ENCODE peak calls at places on chromosomes 7 and 10, in four cellular contexts. G is GM12878, R is K562, W is HCT116. M is an unnamed sample. For H3K4me1 and H3K36me3, the result is how much of the 10 kb centered on the place peaks cover.

GRCh38 chr10:525565-526315 is 163.7 kb downstream of the DIP2C start:
- DNase-seq in W (no peak), R (no peak), G (no peak), M (no peak)

GRCh38 chr7:151452141-151452571 is 12.2 kb upstream of the CRYGN start:
- DNase-seq in R (no peak), G (no peak), W (no peak), M (no peak)

GRCh38 chr7:28768577-28769147 is 189.5 kb downstream of the TRIL start:
- DNase-seq in G (no peak), W (no peak), R (no peak), M (no peak)

GRCh38 chr10:17872191-17873091 is 63.3 kb downstream of the MRC1 start:
- DNase-seq in R (no peak), G (no peak), W (peak), M (no peak)

GRCh38 chr10:24848169-24848688 is 104.2 kb downstream of the PRTFDC1 start:
- DNase-seq in R (no peak), G (no peak), W (no peak), M (no peak)

GRCh38 chr7:69256634-69257081 is 341.6 kb upstream of the AUTS2 start:
- DNase-seq in W (no peak), G (no peak), R (no peak), M (no peak)

GRCh38 chr10:64376169-64376568 is 855.0 kb downstream of the REEP3 start:
- DNase-seq in G (no peak), R (no peak), W (no peak), M (no peak)

GRCh38 chr10:94268652-94269051 is 94.1 kb downstream of the NOC3L start:
- DNase-seq in W (no peak), G (no peak), R (no peak), M (no peak)

GRCh38 chr7:123979876-123980275 is 53.0 kb downstream of the TMEM229A start:
- DNase-seq in R (no peak), G (no peak), W (no peak), M (no peak)

GRCh38 chr10:133358162-133358919 is 522 bp upstream of the FUOM start:
- DNase-seq in W (no peak), R (no peak), G (no peak), M (no peak)

GRCh38 chr10:59536151-59536550 is 173.5 kb downstream of the SLC16A9 start:
- DNase-seq in R (no peak), G (no peak), W (no peak), M (no peak)

GRCh38 chr7:69739906-69740545 is 141.8 kb downstream of the AUTS2 start:
- DNase-seq in W (no peak), G (peak), R (no peak), M (no peak)

GRCh38 chr7:136914016-136914415 is 45.6 kb downstream of the CHRM2 start:
- DNase-seq in R (no peak), W (no peak), G (no peak), M (no peak)

GRCh38 chr7:151700621-151701185 is 176.2 kb downstream of the PRKAG2 start:
- DNase-seq in G (no peak), R (no peak), W (no peak), M (no peak)

GRCh38 chr7:99489235-99489634 is 10.8 kb downstream of the ZNF394 start:
- DNase-seq in R (peak), G (no peak), W (no peak), M (no peak)

GRCh38 chr7:64863021-64863420 is 40.1 kb upstream of the ZNF273 start:
- DNase-seq in R (no peak), G (no peak), W (no peak), M (no peak)

GRCh38 chr10:49090696-49091338 is 24.5 kb downstream of the VSTM4 start:
- DNase-seq in W (no peak), G (no peak), R (no peak), M (no peak)

GRCh38 chr7:40697653-40698052 is 562.8 kb downstream of the SUGCT start:
- DNase-seq in R (no peak), G (no peak), W (no peak), M (no peak)

GRCh38 chr10:78650122-78650521 is 418.6 kb upstream of the ZMIZ1 start:
- DNase-seq in G (no peak), R (no peak), W (no peak), M (no peak)

GRCh38 chr7:131008840-131009651 is 275.0 kb upstream of the KLF14 start:
- DNase-seq in R (no peak), G (no peak), W (no peak), M (no peak)

GRCh38 chr10:57864789-57865676 is 402.7 kb downstream of the IPMK start:
- DNase-seq in R (no peak), W (no peak), G (no peak), M (no peak)

GRCh38 chr10:114726820-114727271 is 68.8 kb upstream of the ABLIM1 start:
- DNase-seq in W (no peak), R (no peak), G (no peak), M (no peak)

GRCh38 chr7:23261843-23262452 is 15.4 kb downstream of the GPNMB start:
- DNase-seq in W (peak), R (peak), G (no peak), M (peak)

GRCh38 chr10:47412869-47413268 is 28.8 kb upstream of the ZNF488 start:
- DNase-seq in R (no peak), G (no peak), W (no peak), M (no peak)

GRCh38 chr7:75992083-75992755 is 2.2 kb downstream of the TMEM120A start:
- DNase-seq in G (no peak), R (no peak), W (no peak), M (no peak)

GRCh38 chr7:1561036-1561940 is 5.3 kb upstream of the TMEM184A start:
- DNase-seq in R (no peak), W (no peak), G (no peak), M (no peak)

GRCh38 chr10:102780246-102780645 is 36.5 kb downstream of the WBP1L start:
- DNase-seq in W (no peak), G (no peak), R (no peak), M (no peak)
- H3K4me1 ChIP-seq in W (under half), G (under half), R (half or more), M (under half)

DNA sequence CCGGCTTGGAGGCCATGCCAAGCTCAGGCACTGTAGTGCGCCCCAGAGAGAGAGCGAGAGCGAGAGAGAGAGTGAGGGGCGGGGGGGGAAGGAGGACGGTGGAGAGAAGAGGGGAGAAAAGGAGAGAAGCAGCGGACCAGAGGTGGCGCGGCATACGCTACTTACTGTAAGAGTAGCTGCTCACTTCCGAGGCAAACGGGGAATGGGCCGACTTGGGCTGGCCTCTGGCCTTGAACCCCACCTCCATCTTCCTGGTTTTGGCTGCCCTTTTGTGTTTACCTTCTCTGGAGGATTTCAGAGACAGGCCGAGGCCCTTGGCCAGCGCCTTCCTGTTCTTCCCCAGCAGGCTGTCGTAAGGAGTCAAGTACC is 66.9 kb downstream of the TNRC18 start:
- DNase-seq in R (no peak), W (no peak), G (no peak), M (no peak)
- H3K36me3 ChIP-seq in R (under half), W (half or more), G (under half), M (under half)

GRCh38 chr10:122258136-122259074 is 12.7 kb upstream of the BTBD16 start:
- DNase-seq in G (no peak), R (no peak), W (no peak), M (no peak)
- TF ChIP-seq YY1 in G (no peak), R (no peak), W (no peak), M (no peak)

GRCh38 chr10:96878071-96878470 is 46.0 kb downstream of the LCOR start:
- DNase-seq in R (no peak), G (no peak), W (no peak), M (no peak)

DNA sequence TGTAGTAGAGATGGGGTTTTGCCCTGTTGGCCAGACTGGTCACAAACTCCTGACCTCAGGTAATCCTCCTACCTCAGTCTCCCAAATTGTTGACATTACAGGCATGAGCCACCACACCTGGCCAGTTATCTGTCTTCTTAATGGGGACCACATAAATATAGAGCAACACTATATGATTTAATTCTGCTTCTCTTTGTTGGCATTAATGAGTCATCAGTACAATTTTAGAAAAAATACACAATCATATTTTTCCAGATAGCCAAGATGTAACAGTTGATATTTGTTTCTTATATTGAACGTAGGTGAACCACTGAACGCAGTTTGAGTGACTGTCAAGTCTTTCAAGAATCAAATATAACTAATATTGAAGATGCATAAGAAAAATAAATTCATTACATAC is 48.5 kb downstream of the LCOR start:
- DNase-seq in R (no peak), W (no peak), G (no peak), M (no peak)
- H3K4me1 ChIP-seq in R (under half), W (under half), G (under half), M (under half)

DNA sequence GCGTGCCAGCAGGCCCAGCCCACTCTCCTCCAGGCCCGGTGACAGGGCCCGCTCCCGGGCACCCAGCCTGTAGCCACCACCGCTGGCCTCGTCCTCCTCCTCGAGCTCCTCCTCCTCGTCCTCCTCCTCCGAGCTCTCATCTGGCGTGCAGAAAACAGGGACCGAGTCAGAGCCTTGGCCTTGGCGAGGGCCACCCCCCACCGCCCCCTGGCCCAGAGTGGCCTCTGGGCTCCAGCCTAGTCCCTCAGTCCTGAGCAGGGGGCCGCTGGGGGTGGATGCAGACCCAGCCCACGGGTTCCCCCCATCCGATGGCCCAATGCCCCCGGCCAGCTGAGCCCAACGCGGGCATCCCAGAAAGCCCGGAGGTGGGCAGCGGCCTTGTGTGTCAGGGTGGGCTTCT is 62.9 kb downstream of the SLC29A4 start:
- DNase-seq in W (no peak), G (no peak), R (no peak), M (no peak)
- H3K36me3 ChIP-seq in W (under half), G (under half), R (under half), M (under half)

GRCh38 chr7:17645500-17645899 is 294.8 kb downstream of the SNX13 start:
- DNase-seq in G (no peak), W (no peak), R (no peak), M (no peak)

GRCh38 chr7:17651926-17652385 is 288.3 kb downstream of the SNX13 start:
- DNase-seq in R (no peak), W (no peak), G (no peak), M (no peak)

GRCh38 chr7:17640730-17641377 is 299.4 kb downstream of the SNX13 start:
- DNase-seq in W (peak), R (peak), G (no peak), M (peak)

GRCh38 chr7:17651296-17651695 is 289.0 kb downstream of the SNX13 start:
- DNase-seq in R (no peak), W (no peak), G (no peak), M (no peak)

DNA sequence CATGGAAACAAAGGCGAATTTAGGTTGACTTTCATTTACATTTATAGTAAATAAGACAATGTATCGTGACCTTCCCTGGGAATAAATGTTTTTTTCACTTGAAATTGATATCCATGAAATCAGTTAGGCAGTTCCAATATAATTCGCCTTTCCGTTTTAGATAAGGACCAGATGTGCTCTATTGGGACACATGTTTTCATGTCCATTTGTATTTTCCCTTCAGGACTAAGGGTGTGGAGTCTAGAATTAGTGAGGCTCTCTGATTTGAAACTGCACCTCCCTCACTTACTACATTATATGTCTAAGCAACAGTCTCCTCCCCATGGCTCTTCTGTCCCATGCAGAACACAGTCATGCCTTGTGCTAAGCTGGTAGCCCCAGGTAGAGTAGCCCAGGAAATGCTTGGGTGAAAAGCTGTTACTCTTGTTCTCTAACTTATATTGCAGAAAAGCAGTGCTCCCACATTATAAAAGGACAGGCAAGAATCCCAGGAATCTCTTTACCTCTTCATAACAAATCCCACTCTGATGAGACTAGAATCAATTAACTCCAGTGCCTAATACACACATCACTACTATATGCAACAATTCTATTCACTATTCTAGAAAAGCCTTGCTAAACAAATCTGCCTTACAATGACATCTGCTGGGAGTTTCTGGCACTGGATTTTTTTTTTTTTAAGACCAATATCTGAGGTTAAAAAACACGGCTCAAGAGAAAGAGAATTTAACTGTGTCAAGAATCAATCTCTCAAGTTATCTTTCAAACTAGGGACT is 293.9 kb downstream of the SNX13 start:
- DNase-seq in W (no peak), G (no peak), R (no peak), M (no peak)
- TF ChIP-seq YY1 in W (no peak), G (no peak), R (no peak), M (no peak)

DNA sequence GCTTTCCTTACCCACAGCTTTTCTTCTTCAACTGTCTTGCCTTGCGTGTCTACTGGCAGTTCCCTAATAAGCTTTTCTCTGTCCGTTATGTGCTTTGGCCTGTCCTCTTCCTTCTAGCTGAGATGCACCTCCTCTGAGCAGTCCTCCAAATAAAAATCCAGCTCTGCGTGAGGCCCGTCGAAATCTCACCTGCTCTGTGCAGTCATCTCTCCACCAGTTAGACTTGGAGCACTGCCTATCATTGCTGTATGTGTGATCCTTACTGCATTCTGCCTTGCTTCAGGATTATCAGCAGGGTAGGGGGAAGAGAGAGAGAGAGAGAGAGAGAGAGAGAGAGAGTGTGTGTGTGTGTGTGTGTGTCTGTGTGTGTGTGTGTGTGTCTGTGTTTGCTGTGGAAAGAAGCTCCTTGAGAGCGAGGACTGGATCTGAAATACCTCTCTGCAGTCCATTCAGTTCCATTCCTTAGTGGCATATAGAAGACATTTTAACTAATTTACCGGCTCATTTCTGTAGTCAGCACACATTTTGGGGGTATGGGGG is 129.4 kb downstream of the CCNY start:
- DNase-seq in R (no peak), G (no peak), W (no peak), M (no peak)
- H3K4me1 ChIP-seq in R (half or more), G (under half), W (under half), M (under half)

DNA sequence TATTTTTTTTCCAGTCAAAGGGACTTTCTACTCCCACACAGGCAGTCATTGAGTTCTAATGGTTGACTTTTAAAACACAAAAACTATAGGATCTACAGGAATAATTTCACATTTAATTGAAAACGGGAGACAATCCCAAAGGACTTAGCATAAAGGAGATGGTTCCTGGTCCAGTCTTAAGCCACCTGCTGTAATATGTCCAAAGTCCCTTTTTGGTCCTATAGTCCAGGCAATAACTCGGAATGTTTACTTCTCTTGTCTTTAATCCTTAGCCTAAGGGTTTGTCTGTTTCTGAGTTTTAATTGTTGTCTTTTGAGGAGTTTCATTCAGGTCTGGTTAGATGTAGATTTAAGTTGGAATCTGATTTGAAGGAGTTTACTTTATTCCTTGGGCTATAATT is 184.9 kb downstream of the BAMBI start:
- DNase-seq in W (no peak), R (no peak), G (no peak), M (no peak)
- H3K36me3 ChIP-seq in W (under half), R (under half), G (under half), M (under half)

DNA sequence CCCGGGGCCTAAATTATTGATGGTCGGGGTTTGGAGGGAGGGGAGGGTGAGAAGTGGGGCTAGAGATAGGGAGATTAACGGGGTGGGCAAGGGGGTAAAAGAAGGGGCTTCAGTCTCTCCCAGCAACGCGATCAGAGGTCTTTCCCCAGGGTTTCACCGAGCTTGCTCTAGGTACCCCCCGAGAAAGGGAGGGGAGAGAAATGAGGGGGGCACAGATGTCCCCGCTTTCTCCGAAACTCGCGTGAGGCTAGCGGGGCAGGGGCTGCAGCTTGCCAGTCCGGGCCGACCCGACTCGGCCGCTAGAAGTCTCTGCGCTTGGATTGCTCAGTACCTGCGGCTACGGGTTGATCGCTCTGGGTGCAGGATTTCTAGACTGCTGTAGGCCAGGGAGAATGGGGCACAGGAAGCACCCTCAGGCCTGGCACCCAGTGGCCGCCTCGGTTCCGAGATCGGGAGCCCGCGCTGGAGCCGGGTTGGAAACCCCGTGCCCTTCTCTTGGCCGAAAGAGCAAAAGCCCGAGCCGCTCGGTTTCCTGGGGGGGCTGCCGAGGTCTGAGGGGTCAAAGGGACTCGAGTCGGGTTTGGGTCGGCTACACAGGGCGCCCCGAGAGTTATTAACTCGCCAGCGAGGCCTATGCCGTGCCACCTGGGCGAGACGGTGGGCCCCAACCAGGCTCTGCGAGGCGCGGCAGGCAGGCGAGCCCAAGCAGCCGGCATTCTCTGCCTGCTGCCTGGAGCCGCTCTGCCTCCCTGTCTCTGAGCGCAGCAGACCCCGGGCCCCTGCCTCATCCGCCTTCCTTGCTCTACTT is 3.1 kb downstream of the PAX2 start:
- DNase-seq in W (no peak), R (no peak), G (no peak), M (no peak)
- TF ChIP-seq YY1 in W (no peak), R (no peak), G (no peak), M (no peak)

M was measured in NT2/D1.